ENCODE peak calls at places on chromosomes 2 and 18, in four cellular contexts. K, H, D and V are unnamed samples.

GRCh38 chr2:215619989-215620388 is 184.1 kb upstream of the FN1 start:
- DNase-seq in H (no peak), K (no peak), D (no peak), V (peak)

GRCh38 chr2:42917374-42918017 is 125.1 kb upstream of the HAAO start:
- DNase-seq in D (no peak), H (no peak), K (no peak), V (no peak)

GRCh38 chr2:16650287-16651249 is 15.1 kb downstream of the CYRIA start:
- DNase-seq in H (no peak), D (no peak), K (peak), V (peak)

GRCh38 chr2:68767996-68768395 is 33.4 kb downstream of the ARHGAP25 start:
- DNase-seq in K (no peak), H (no peak), D (no peak), V (no peak)

GRCh38 chr2:173555833-173556232 is 201.2 kb downstream of the CDCA7 start:
- DNase-seq in K (no peak), D (no peak), H (no peak), V (no peak)

GRCh38 chr2:233837694-233838229 is 16.6 kb downstream of the HJURP start:
- DNase-seq in D (no peak), H (no peak), K (no peak), V (no peak)

GRCh38 chr2:38797276-38797675 is 19.3 kb downstream of the GEMIN6 start:
- DNase-seq in H (no peak), D (no peak), K (no peak), V (peak)

GRCh38 chr2:7024261-7024660 is 107.0 kb downstream of the RNF144A start:
- DNase-seq in D (no peak), H (no peak), K (no peak), V (no peak)

GRCh38 chr2:68157002-68157401 is 686 bp upstream of the PNO1 start:
- DNase-seq in H (no peak), D (peak), K (no peak), V (peak)

GRCh38 chr18:46754188-46754587 is 2.7 kb downstream of the ST8SIA5 start:
- DNase-seq in D (no peak), H (no peak), K (no peak), V (no peak)

GRCh38 chr2:47336259-47337238 is 66.4 kb upstream of the MSH2 start:
- DNase-seq in H (no peak), D (peak), K (no peak), V (peak)

GRCh38 chr2:47339745-47340541 is 63.0 kb upstream of the MSH2 start:
- DNase-seq in K (peak), H (no peak), D (no peak), V (peak)

GRCh38 chr2:47334356-47335136 is 68.4 kb upstream of the MSH2 start:
- DNase-seq in K (no peak), H (no peak), D (peak), V (no peak)
- H3K27ac ChIP-seq in K (peak), H (no peak), D (peak), V (peak)

GRCh38 chr2:237723613-237724012 is 75.0 kb upstream of the RBM44 start:
- DNase-seq in K (peak), D (peak), H (no peak), V (peak)

GRCh38 chr2:237727363-237727762 is 71.2 kb upstream of the RBM44 start:
- DNase-seq in D (no peak), K (peak), H (no peak), V (peak)

GRCh38 chr2:237726401-237726830 is 72.2 kb upstream of the RBM44 start:
- DNase-seq in H (no peak), D (no peak), K (no peak), V (peak)

GRCh38 chr2:237724811-237725478 is 73.6 kb upstream of the RBM44 start:
- DNase-seq in H (no peak), D (no peak), K (no peak), V (no peak)

DNA sequence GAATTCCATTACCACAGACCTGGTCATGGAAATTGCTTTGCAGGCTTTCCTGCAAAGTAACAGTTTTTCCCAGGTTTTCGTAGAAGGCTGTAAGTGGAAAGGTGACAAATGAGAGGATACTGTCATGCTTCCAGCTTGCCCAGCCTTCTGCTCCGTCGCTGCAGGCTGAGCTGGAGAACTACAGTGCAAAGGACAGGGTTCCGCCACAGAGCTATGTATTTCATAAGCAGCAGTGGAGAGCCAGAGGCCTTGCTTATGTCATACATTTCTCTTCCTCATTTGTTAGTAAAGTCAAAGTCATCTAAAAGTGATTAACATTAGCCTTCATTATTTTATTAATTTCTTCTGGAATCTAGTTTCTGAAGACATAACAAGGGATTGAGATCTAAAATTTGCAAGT is 72.9 kb upstream of the RBM44 start:
- DNase-seq in H (no peak), K (no peak), D (no peak), V (peak)
- H3K27ac ChIP-seq in H (no peak), K (peak), D (no peak), V (no peak)

GRCh38 chr2:9212661-9213411 is 6.2 kb downstream of the ASAP2 start:
- DNase-seq in D (no peak), H (no peak), K (no peak), V (peak)
- H3K27ac ChIP-seq in D (no peak), H (no peak), K (peak), V (no peak)

GRCh38 chr2:223800908-223801307 is 36.5 kb downstream of the AP1S3 start:
- DNase-seq in K (no peak), H (no peak), D (no peak), V (no peak)

GRCh38 chr2:223801702-223802101 is 35.7 kb downstream of the AP1S3 start:
- DNase-seq in D (no peak), H (no peak), K (no peak), V (no peak)

GRCh38 chr2:223797073-223797472 is 40.3 kb downstream of the AP1S3 start:
- DNase-seq in H (no peak), K (peak), D (no peak), V (no peak)

GRCh38 chr2:223797811-223798721 is 39.3 kb downstream of the AP1S3 start:
- DNase-seq in H (no peak), K (peak), D (peak), V (peak)
- H3K27ac ChIP-seq in H (no peak), K (peak), D (no peak), V (no peak)

GRCh38 chr2:171210216-171210863 is 49.6 kb upstream of the TLK1 start:
- DNase-seq in K (no peak), H (no peak), D (peak), V (no peak)
- H3K27ac ChIP-seq in K (no peak), H (no peak), D (peak), V (no peak)

GRCh38 chr2:181818826-181819225 is 72.7 kb upstream of the ITPRID2 start:
- DNase-seq in K (no peak), D (no peak), H (no peak), V (no peak)
- H3K27ac ChIP-seq in K (no peak), D (no peak), H (no peak), V (no peak)

DNA sequence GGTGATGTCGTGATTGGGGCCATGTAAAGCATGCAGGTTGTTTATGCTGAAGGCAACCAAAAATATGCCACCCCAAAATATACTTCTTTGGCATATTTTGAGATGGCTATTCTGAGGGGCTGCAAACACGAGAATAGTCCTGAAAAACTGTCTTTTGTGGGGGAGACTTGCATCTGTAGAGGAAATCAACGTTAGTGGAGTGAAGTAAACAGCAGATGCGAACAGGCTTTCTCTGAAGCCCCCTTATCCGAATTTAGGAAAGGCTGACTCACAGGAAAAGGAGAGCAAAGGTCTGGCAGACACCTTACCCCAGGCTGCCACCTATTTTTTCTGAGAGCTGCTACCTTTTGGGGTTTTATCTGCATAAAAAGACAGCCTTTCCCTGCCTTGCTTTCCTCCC is 44.6 kb upstream of the MSH6 start:
- DNase-seq in H (no peak), D (no peak), K (no peak), V (no peak)
- H3K27ac ChIP-seq in H (no peak), D (no peak), K (no peak), V (no peak)

DNA sequence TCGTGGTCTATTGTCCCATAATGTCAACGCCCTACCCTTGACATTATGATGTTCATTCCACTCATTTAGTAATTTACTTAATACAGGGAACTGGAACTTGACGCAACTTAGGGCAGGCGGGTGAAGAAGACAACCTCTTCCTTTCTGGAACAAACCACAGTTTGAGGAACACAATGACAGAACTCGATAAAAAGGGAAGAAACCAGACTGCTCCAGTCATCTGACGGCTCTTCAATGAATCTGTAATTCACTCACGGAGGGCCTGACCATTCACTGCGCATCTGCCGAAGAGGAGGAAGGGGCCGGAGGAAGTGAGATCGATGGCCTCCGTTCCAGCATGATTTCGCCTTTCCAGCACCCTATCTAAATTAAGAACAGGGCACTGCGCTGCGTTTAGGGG is 83.2 kb downstream of the BCL2 start:
- DNase-seq in K (no peak), D (no peak), H (no peak), V (no peak)
- H3K27ac ChIP-seq in K (peak), D (no peak), H (peak), V (no peak)

DNA sequence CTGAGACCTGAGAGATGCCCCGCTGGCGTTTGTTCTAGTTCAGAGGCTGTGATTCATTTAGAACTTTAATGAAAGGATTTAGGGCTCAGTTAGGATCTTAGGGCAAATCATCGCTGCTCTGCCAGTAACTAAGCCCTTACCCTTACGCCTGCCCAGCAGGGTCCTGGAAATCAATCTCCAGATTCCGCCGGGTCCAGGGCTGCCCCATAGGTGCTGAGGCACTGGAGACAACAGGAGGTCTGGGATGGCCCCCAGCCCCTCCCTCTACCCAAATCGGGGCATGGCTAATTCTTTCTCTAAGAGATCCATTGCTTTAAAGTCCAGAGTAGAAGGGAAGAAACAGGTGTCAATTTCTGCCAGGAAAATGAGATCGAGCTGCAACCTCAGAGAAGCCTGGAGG is 83.1 kb downstream of the SDC1 start:
- DNase-seq in K (no peak), H (no peak), D (no peak), V (no peak)
- H3K27ac ChIP-seq in K (peak), H (no peak), D (no peak), V (no peak)